ENCODE peak calls at places on chromosome 20, in four cellular contexts. K is breast epithelium, Y is heart left ventricle, S is endothelial cell. Z is an unnamed sample.

GRCh38 chr20:25586877-25587276 is 1.5 kb upstream of the NINL start:
- DNase-seq in K (no peak), Y (no peak), S (no peak), Z (no peak)

GRCh38 chr20:63064745-63065711 is 58.3 kb upstream of the BHLHE23 start:
- DNase-seq in K (peak), Y (peak), S (no peak), Z (no peak)

GRCh38 chr20:58692579-58693225 is at the start of gene NPEPL1:
- DNase-seq in K (no peak), Y (peak), S (peak), Z (peak)

GRCh38 chr20:2692886-2693285 is 306 bp downstream of the EBF4 start:
- DNase-seq in K (no peak), Y (no peak), S (no peak), Z (no peak)

GRCh38 chr20:39630215-39630614 is 668.1 kb downstream of the DHX35 start:
- DNase-seq in K (no peak), Y (no peak), S (no peak), Z (no peak)

GRCh38 chr20:56520180-56520579 is 4.4 kb upstream of the FAM209A start:
- DNase-seq in K (no peak), Y (no peak), S (no peak), Z (no peak)

GRCh38 chr20:46122071-46122470 is 4.0 kb downstream of the CD40 start:
- DNase-seq in K (no peak), Y (no peak), S (no peak), Z (no peak)

GRCh38 chr20:1817577-1818211 is 77.5 kb upstream of the SIRPA start:
- DNase-seq in K (no peak), Y (no peak), S (no peak), Z (no peak)

GRCh38 chr20:23152308-23152892 is 66.3 kb upstream of the CD93 start:
- DNase-seq in K (no peak), Y (peak), S (no peak), Z (no peak)

GRCh38 chr20:48335421-48336090 is 492.2 kb downstream of the PREX1 start:
- DNase-seq in K (no peak), Y (no peak), S (no peak), Z (no peak)

GRCh38 chr20:19176483-19176882 is 36.0 kb upstream of the SLC24A3 start:
- DNase-seq in K (no peak), Y (no peak), S (no peak), Z (no peak)

GRCh38 chr20:4601630-4602296 is 119.9 kb upstream of the PRND start:
- DNase-seq in K (no peak), Y (peak), S (no peak), Z (no peak)

GRCh38 chr20:63966172-63966943 is 3.4 kb downstream of the ZNF512B start:
- DNase-seq in K (peak), Y (no peak), S (no peak), Z (no peak)

GRCh38 chr20:53935353-53936084 is 134.9 kb downstream of the BCAS1 start:
- DNase-seq in K (no peak), Y (no peak), S (no peak), Z (no peak)

GRCh38 chr20:37442547-37442946 is 78.5 kb upstream of the NNAT start:
- DNase-seq in K (no peak), Y (no peak), S (no peak), Z (no peak)

GRCh38 chr20:20782221-20782620 is 69.8 kb upstream of the RALGAPA2 start:
- DNase-seq in K (no peak), Y (peak), S (no peak), Z (no peak)

GRCh38 chr20:61797200-61797599 is 268.5 kb downstream of the TAF4 start:
- DNase-seq in K (no peak), Y (no peak), S (no peak), Z (no peak)

GRCh38 chr20:57388953-57389694 is 2.1 kb upstream of the RBM38 start:
- DNase-seq in K (no peak), Y (peak), S (peak), Z (peak)

GRCh38 chr20:57176842-57177241 is 89.6 kb downstream of the BMP7 start:
- DNase-seq in K (no peak), Y (no peak), S (no peak), Z (no peak)

GRCh38 chr20:59018817-59019216 is 412 bp upstream of the TUBB1 start:
- DNase-seq in K (no peak), Y (no peak), S (no peak), Z (no peak)

GRCh38 chr20:58893355-58894151 is 41.0 kb downstream of the GNAS start:
- DNase-seq in K (no peak), Y (no peak), S (no peak), Z (no peak)

GRCh38 chr20:37636212-37636975 is 57.4 kb upstream of the CTNNBL1 start:
- DNase-seq in K (no peak), Y (no peak), S (no peak), Z (no peak)

GRCh38 chr20:63617876-63618265 is 9.0 kb downstream of the GMEB2 start:
- DNase-seq in K (no peak), Y (no peak), S (no peak), Z (no peak)

GRCh38 chr20:50645253-50646068 is 45.9 kb downstream of the RIPOR3 start:
- DNase-seq in K (no peak), Y (peak), S (peak), Z (no peak)

GRCh38 chr20:46694484-46694883 is 5.2 kb upstream of the TP53RK start:
- DNase-seq in K (no peak), Y (no peak), S (no peak), Z (no peak)

GRCh38 chr20:59526242-59527225 is 77.8 kb upstream of the PHACTR3 start:
- DNase-seq in K (no peak), Y (no peak), S (no peak), Z (no peak)

GRCh38 chr20:4081396-4081795 is 66.0 kb upstream of the RNF24 start:
- DNase-seq in K (no peak), Y (no peak), S (no peak), Z (no peak)

GRCh38 chr20:60139663-60140446 is 181.6 kb downstream of the CDH26 start:
- DNase-seq in K (no peak), Y (no peak), S (no peak), Z (no peak)

GRCh38 chr20:19819149-19819548 is 61.1 kb downstream of the RIN2 start:
- DNase-seq in K (no peak), Y (no peak), S (no peak), Z (no peak)

GRCh38 chr20:13291167-13291566 is 70.1 kb downstream of the ISM1 start:
- DNase-seq in K (no peak), Y (no peak), S (no peak), Z (no peak)

GRCh38 chr20:24677626-24678328 is 208.3 kb downstream of the SYNDIG1 start:
- DNase-seq in K (peak), Y (no peak), S (no peak), Z (no peak)

GRCh38 chr20:60327971-60328660 is 369.9 kb downstream of the CDH26 start:
- DNase-seq in K (no peak), Y (no peak), S (no peak), Z (no peak)

GRCh38 chr20:44537993-44538392 is 16.1 kb upstream of the SERINC3 start:
- DNase-seq in K (no peak), Y (no peak), S (no peak), Z (no peak)
- TF ChIP-seq CTCF in K (no peak), Y (no peak), S (no peak), Z (no peak)

DNA sequence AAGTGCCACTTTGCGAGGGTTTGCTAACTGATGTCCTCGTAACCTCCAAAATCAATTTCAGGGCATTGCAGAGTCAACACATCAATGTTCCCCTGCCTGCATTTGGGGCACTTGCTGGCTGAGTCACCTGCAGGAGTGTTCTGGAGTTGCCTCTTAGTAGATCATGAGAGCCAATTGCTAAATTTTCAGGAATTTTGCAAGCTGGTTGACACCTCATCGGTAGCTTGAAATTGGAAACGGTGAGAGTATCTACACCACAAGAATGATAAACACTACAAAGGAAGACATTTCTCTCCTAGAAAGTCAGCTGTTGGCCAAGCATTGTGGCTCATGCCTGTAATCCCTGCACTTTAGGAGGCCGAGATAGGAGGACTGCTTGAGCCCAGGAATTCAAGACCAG is 10.8 kb upstream of the BFSP1 start:
- DNase-seq in K (no peak), Y (no peak), S (no peak), Z (no peak)
- TF ChIP-seq CTCF in K (no peak), Y (no peak), S (no peak), Z (no peak)

GRCh38 chr20:52236292-52236691 is 44.7 kb upstream of the ZFP64 start:
- DNase-seq in K (no peak), Y (no peak), S (no peak), Z (no peak)
- TF ChIP-seq CTCF in K (no peak), Y (no peak), S (no peak), Z (no peak)

GRCh38 chr20:44306927-44307326 is 4.1 kb downstream of the FITM2 start:
- DNase-seq in K (no peak), Y (no peak), S (no peak), Z (no peak)

GRCh38 chr20:44314870-44315269 is 3.9 kb upstream of the FITM2 start:
- DNase-seq in K (no peak), Y (no peak), S (no peak), Z (no peak)

GRCh38 chr20:44309763-44310663 is 989 bp downstream of the FITM2 start:
- DNase-seq in K (no peak), Y (peak), S (no peak), Z (no peak)

GRCh38 chr20:44310664-44311639 is at the start of gene FITM2:
- DNase-seq in K (peak), Y (peak), S (peak), Z (peak)
- TF ChIP-seq CTCF in K (peak), Y (peak), S (peak), Z (no peak)

GRCh38 chr20:41018153-41018552 is 10.5 kb upstream of the TOP1 start:
- DNase-seq in K (no peak), Y (no peak), S (no peak), Z (no peak)

GRCh38 chr20:41014557-41015088 is 14.0 kb upstream of the TOP1 start:
- DNase-seq in K (no peak), Y (no peak), S (no peak), Z (no peak)

GRCh38 chr20:41011551-41012067 is 17.0 kb upstream of the TOP1 start:
- DNase-seq in K (no peak), Y (no peak), S (no peak), Z (peak)

DNA sequence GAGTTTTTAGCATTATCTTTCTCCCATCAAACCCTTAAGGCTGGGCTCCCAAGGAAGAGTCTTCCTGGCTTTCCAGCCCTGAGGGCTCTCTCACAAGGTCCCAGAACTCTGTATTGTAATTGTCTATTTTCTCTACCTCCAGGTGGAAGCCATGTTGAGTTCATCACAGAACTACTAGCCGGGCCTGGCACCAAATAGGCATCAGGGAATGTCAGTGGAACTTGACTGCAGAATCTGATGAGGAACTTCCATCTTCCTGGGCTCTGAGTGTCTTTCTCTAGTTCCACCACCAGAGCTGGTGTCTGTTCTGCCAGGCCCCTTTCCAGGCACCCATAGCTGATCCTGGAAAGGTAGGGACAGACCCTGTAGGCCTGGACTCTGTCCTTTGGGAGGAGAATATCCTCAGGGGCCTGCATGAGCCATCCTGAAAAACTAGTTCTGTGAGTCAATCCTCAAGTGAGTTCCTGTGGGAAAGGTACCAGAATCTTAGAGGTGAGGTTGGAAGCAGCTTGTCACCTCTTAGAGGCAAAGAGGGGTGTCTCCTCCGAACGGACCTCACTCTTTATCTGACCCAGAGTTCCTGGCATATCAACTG is 11.1 kb upstream of the TOP1 start:
- DNase-seq in K (no peak), Y (no peak), S (no peak), Z (no peak)
- TF ChIP-seq CTCF in K (no peak), Y (no peak), S (no peak), Z (no peak)

GRCh38 chr20:35541783-35542662 is at the start of gene ERGIC3:
- DNase-seq in K (peak), Y (peak), S (peak), Z (peak)
- TF ChIP-seq CTCF in K (no peak), Y (no peak), S (no peak), Z (no peak)

GRCh38 chr20:33188421-33188820 is 20.5 kb downstream of the BPIFA2 start:
- DNase-seq in K (no peak), Y (no peak), S (no peak), Z (no peak)

GRCh38 chr20:33191484-33191883 is 23.5 kb downstream of the BPIFA2 start:
- DNase-seq in K (no peak), Y (no peak), S (no peak), Z (no peak)

GRCh38 chr20:33191955-33192354 is 24.0 kb downstream of the BPIFA2 start:
- DNase-seq in K (no peak), Y (no peak), S (no peak), Z (no peak)

GRCh38 chr20:33187491-33187890 is 19.5 kb downstream of the BPIFA2 start:
- DNase-seq in K (no peak), Y (no peak), S (no peak), Z (no peak)

GRCh38 chr20:33192912-33193501 is 24.1 kb upstream of the BPIFA3 start:
- DNase-seq in K (no peak), Y (no peak), S (no peak), Z (no peak)
- TF ChIP-seq CTCF in K (no peak), Y (no peak), S (no peak), Z (no peak)

DNA sequence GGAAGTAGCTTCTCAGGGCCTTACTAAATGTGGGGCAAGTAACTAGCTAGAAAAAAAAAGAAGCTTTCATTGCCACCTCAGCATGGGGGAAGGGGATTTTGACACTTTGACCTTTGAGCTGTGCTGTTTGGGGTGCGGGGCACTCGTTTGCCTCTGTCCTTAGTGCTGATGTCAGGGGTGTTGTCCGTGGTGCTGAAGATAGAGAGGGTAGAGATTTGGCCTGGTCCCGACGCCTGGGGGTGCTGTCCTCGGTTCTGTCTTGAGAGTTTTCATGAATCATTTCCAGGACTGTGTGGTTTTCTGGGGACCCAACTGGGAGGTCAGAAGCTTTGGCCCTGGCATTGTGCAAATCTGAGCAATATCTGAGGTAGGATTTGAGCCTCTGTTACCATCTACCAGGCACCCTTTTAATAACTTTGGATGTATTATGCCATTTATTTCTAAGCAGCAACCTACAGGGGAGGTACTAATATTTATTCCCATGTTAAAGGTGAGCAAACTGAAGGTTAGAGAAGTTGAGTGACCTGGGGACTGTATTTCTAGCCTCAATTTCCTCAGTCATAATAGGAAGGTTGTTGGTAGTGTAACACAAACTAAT is 78.0 kb downstream of the DLGAP4 start:
- DNase-seq in K (no peak), Y (no peak), S (peak), Z (no peak)
- TF ChIP-seq CTCF in K (no peak), Y (no peak), S (no peak), Z (no peak)

Z was measured in activated B cell treated with CpG ODN at 0.5 μM for 24 hours.